ENCODE peak calls at places on chromosome 12, in four cellular contexts. W, E, M and S are unnamed samples.

GRCh38 chr12:25615119-25615518 is 62.0 kb upstream of the LMNTD1 start:
- DNase-seq in W (no peak), E (no peak), M (no peak), S (no peak)

GRCh38 chr12:7354521-7354920 is 50.6 kb downstream of the ACSM4 start:
- DNase-seq in W (no peak), E (no peak), M (no peak), S (no peak)

GRCh38 chr12:53709671-53710070 is 17.6 kb downstream of the CALCOCO1 start:
- DNase-seq in W (no peak), E (no peak), M (no peak), S (no peak)

GRCh38 chr12:124684971-124685688 is 117.7 kb upstream of the NCOR2 start:
- DNase-seq in W (no peak), E (no peak), M (no peak), S (peak; percentile 46)

GRCh38 chr12:3962661-3963483 is 89.7 kb upstream of the PARP11 start:
- DNase-seq in W (no peak), E (no peak), M (no peak), S (no peak)

GRCh38 chr12:88298761-88299242 is 156.7 kb downstream of the TMTC3 start:
- DNase-seq in W (peak; percentile 27), E (peak; percentile 70), M (no peak), S (peak; percentile 17)

GRCh38 chr12:132143328-132144071 is 619 bp downstream of the DDX51 start:
- DNase-seq in W (no peak), E (no peak), M (no peak), S (no peak)

GRCh38 chr12:57733928-57734327 is 4.6 kb downstream of the AGAP2 start:
- DNase-seq in W (no peak), E (no peak), M (no peak), S (no peak)

GRCh38 chr12:64278421-64278820 is 56.3 kb upstream of the KICS2 start:
- DNase-seq in W (no peak), E (no peak), M (no peak), S (no peak)

GRCh38 chr12:22283006-22283506 is 51.5 kb downstream of the ST8SIA1 start:
- DNase-seq in W (no peak), E (no peak), M (no peak), S (no peak)

GRCh38 chr12:121960541-121960940 is 42.1 kb downstream of the CFAP251 start:
- DNase-seq in W (no peak), E (no peak), M (no peak), S (no peak)

GRCh38 chr12:128752386-128752785 is 71.4 kb downstream of the SLC15A4 start:
- DNase-seq in W (no peak), E (no peak), M (no peak), S (no peak)

GRCh38 chr12:122199484-122200355 is 3.8 kb upstream of the B3GNT4 start:
- DNase-seq in W (no peak), E (no peak), M (no peak), S (no peak)

GRCh38 chr12:124754949-124755800 is 108.5 kb downstream of the SCARB1 start:
- DNase-seq in W (peak; percentile 46), E (no peak), M (no peak), S (peak; percentile 72)

GRCh38 chr12:114696443-114697245 is 12.7 kb upstream of the TBX3 start:
- DNase-seq in W (no peak), E (no peak), M (no peak), S (no peak)

GRCh38 chr12:80567391-80567790 is 123.4 kb downstream of the PTPRQ start:
- DNase-seq in W (no peak), E (no peak), M (no peak), S (no peak)

GRCh38 chr12:117143008-117143532 is 43.9 kb upstream of the TESC start:
- DNase-seq in W (peak; percentile 64), E (no peak), M (no peak), S (peak; percentile 53)

GRCh38 chr12:3644103-3644502 is 108.8 kb downstream of the CRACR2A start:
- DNase-seq in W (no peak), E (no peak), M (no peak), S (no peak)

GRCh38 chr12:10395390-10395998 is 5.7 kb upstream of the KLRK1 start:
- DNase-seq in W (peak; percentile 31), E (no peak), M (no peak), S (peak; percentile 75)
- TF ChIP-seq POLR2AphosphoS5 in W (peak; percentile 67), E (no peak), M (no peak), S (peak; percentile 86)

DNA sequence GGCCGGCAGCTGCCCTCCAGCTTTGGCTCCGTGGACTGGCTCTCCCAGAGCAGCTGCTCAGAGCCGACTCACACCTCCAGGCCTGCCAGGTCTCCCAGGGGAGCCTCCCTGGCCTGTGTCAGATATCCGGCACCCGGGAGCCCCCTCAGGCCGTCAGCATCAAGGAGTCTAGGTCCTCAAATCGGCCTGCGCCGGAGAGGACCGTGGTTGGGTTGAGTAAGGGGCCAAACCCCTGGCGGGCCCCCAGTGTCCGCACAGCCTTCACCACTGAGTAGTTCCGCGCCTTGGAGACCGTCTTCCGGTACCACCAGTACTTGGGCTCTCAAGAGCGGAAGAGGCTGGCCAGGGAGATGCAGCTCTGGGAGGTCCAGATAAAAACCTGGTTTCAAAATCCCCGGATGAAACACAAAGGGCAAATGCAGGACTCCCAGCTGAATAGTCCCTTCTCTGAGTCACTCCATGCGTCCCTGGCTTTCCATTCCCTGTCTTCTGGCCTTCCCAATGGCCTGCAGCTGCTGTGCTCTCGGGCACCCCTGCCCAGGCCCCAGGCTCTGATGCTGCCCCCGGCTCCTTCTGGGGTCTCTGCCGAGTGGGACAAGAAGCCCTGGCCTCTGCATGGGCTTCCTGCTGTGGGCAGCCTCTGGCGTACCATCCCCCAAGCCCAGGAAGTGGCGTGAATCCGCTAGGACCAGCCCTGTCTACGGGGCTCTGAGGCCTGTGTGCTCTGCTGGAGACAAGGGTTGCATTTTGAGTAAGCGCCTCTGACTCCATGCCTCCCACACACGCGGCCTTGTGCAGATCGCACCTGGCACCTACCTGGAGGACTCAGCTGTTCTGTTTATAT is 245.1 kb upstream of the ATXN7L3B start:
- DNase-seq in W (no peak), E (no peak), M (no peak), S (no peak)
- TF ChIP-seq POLR2A in W (no peak), E (no peak), M (no peak), S (no peak)

GRCh38 chr12:119990382-119990874 is 1.4 kb downstream of the BICDL1 start:
- DNase-seq in W (no peak), E (no peak), M (no peak), S (no peak)
- TF ChIP-seq POLR2AphosphoS5 in W (no peak), E (no peak), M (no peak), S (no peak)

DNA sequence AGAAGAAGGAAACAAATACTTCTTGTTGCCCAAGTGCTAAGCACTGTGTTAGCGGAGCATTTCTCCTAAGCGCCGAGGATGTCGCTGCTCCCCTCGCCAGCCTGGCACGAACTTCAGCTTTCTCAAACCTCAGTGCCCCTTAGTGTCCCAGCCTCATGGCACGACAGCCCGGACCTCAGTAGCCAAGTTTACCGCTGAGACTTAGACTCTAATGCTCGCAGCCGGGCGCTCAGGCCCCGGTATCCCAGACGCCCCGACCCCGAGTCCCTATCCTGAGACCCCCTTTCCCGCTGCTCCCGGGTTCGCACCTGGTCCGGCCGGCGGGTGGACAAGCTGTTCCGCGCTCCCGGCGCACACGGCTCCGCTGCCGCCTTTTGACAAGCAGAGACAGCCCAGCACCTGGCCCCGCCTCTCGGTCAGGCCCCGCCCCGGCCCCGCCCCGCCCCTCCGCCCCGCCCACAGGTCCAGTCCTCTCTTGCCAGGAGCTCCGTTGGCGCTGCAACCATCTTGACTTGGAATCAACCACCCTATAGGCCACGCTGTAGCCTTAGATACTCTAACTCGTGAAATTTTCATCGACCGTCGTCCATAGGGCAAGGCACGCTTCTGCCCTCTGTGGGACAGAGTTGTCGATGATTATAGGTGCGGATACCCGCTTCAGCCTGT is at the start of gene VDR:
- DNase-seq in W (peak; percentile 83), E (peak; percentile 87), M (peak; percentile 88), S (peak; percentile 81)
- TF ChIP-seq POLR2A in W (no peak), E (peak; percentile 56), M (peak; percentile 54), S (peak; percentile 80)